ENCODE peak calls at places on chromosomes 13 and 19, in nine cellular contexts. V is activated CD4-positive, CD25-positive, alpha-beta regulatory T cell; P is HS-27A; O is NCI-H1694 treated with DMSO at 0.1 percent for 48 hours; R is T-helper 2 cell; Y is CD4-positive, alpha-beta T cell; S is GM10248; A is RWPE1; B is cardiac septum. G is an unnamed sample.

GRCh38 chr13:113860579-113861432 is 3.1 kb downstream of the GAS6 start:
- DNase-seq in R (no peak), B (peak), V (no peak), O (no peak), Y (no peak), A (no peak), S (no peak), P (no peak), G (no peak)

GRCh38 chr19:56263319-56263718 is 9.2 kb upstream of the EDDM13 start:
- DNase-seq in R (no peak), O (no peak), A (no peak), B (no peak), Y (no peak), S (no peak), V (no peak), P (no peak), G (no peak)

GRCh38 chr13:93235258-93236015 is 8.8 kb downstream of the GPC6 start:
- DNase-seq in O (no peak), A (no peak), B (no peak), V (no peak), Y (no peak), R (no peak), S (no peak), P (no peak), G (no peak)

GRCh38 chr19:45443462-45444317 is 20.0 kb upstream of the ERCC1 start:
- DNase-seq in B (peak), S (peak), V (no peak), P (peak), R (peak), A (peak), Y (peak), O (no peak), G (no peak)

GRCh38 chr19:57786286-57786685 is 16.8 kb downstream of the ZNF586 start:
- DNase-seq in B (no peak), Y (no peak), P (no peak), A (no peak), V (no peak), O (no peak), S (no peak), R (no peak), G (no peak)

GRCh38 chr19:3987619-3988371 is 2.5 kb upstream of the EEF2 start:
- DNase-seq in O (peak), P (no peak), S (peak), A (peak), Y (peak), B (peak), R (peak), V (peak), G (peak)

GRCh38 chr13:44690376-44690775 is 114.2 kb upstream of the TSC22D1 start:
- DNase-seq in R (no peak), O (no peak), S (no peak), B (no peak), Y (no peak), A (no peak), P (no peak), V (no peak), G (no peak)

GRCh38 chr19:49533551-49534488 is 6.0 kb downstream of the RCN3 start:
- DNase-seq in B (peak), A (peak), V (peak), P (no peak), R (peak), S (peak), O (no peak), Y (peak), G (no peak)

GRCh38 chr19:36377541-36378178 is 1.3 kb downstream of the ZFP14 start:
- DNase-seq in Y (no peak), A (no peak), P (no peak), O (no peak), S (no peak), V (no peak), B (no peak), R (no peak), G (no peak)

GRCh38 chr19:40642757-40643325 is 41.7 kb downstream of the LTBP4 start:
- DNase-seq in Y (no peak), O (no peak), V (no peak), R (no peak), A (no peak), P (no peak), B (no peak), S (no peak), G (no peak)

GRCh38 chr19:52212572-52213255 is 22.9 kb downstream of the PPP2R1A start:
- DNase-seq in V (no peak), P (no peak), O (no peak), A (no peak), Y (no peak), S (no peak), R (no peak), B (no peak), G (no peak)

GRCh38 chr13:114213980-114214379 is 20.7 kb upstream of the CDC16 start:
- DNase-seq in R (no peak), Y (no peak), O (no peak), V (no peak), B (no peak), S (no peak), A (no peak), P (no peak), G (no peak)

GRCh38 chr19:49333426-49334288 is 1.5 kb upstream of the CD37 start:
- DNase-seq in O (no peak), A (no peak), R (peak), V (no peak), B (no peak), Y (peak), S (peak), P (no peak), G (no peak)

GRCh38 chr19:12350185-12350889 is 15.1 kb downstream of the ZNF442 start:
- DNase-seq in P (no peak), O (no peak), Y (no peak), B (no peak), A (no peak), S (no peak), V (no peak), R (no peak), G (no peak)

GRCh38 chr13:53100394-53101063 is 71.9 kb downstream of the OLFM4 start:
- DNase-seq in O (no peak), V (no peak), Y (no peak), B (no peak), S (no peak), R (no peak), A (no peak), P (no peak), G (no peak)

GRCh38 chr19:51687791-51688664 is 5.1 kb upstream of the SPACA6 start:
- DNase-seq in S (peak), R (no peak), A (peak), V (no peak), P (peak), O (peak), Y (no peak), B (no peak), G (no peak)

GRCh38 chr19:35039881-35040456 is 1.6 kb upstream of the HPN start:
- DNase-seq in O (no peak), R (no peak), B (no peak), Y (no peak), P (no peak), A (no peak), V (no peak), S (no peak), G (no peak)

G was measured in keratinocyte.